ENCODE peak calls at places on chromosomes 4 and X, in four cellular contexts. One of them, this sample, is unnamed.

GRCh38 chrX:1391370-1391706 is 575 bp downstream of the SLC25A6 start:
- DNase-seq in WTC11: peak
- DNase-seq in OCI-LY7: no peak
- DNase-seq in endothelial cell: peak
- DNase-seq in this sample: peak

GRCh38 chr4:132548463-132548862 is 600.6 kb upstream of the PCDH10 start:
- DNase-seq in WTC11: peak
- DNase-seq in OCI-LY7: no peak
- DNase-seq in endothelial cell: no peak
- DNase-seq in this sample: no peak

GRCh38 chr4:173505924-173506779 is 23.9 kb downstream of the HAND2 start:
- DNase-seq in WTC11: peak
- DNase-seq in OCI-LY7: peak
- DNase-seq in endothelial cell: peak
- DNase-seq in this sample: peak

GRCh38 chrX:16511776-16512400 is 138.1 kb upstream of the S100G start:
- DNase-seq in WTC11: no peak
- DNase-seq in OCI-LY7: no peak
- DNase-seq in endothelial cell: no peak
- DNase-seq in this sample: no peak

GRCh38 chrX:151030845-151031244 is 47.7 kb downstream of the HMGB3 start:
- DNase-seq in WTC11: no peak
- DNase-seq in OCI-LY7: no peak
- DNase-seq in endothelial cell: no peak
- DNase-seq in this sample: no peak

GRCh38 chr4:7067147-7067522 is 729 bp downstream of the GRPEL1 start:
- DNase-seq in WTC11: no peak
- DNase-seq in OCI-LY7: no peak
- DNase-seq in endothelial cell: no peak
- DNase-seq in this sample: no peak

GRCh38 chrX:110851780-110852179 is 56.2 kb upstream of the CHRDL1 start:
- DNase-seq in WTC11: peak
- DNase-seq in OCI-LY7: no peak
- DNase-seq in endothelial cell: no peak
- DNase-seq in this sample: no peak

GRCh38 chr4:125254111-125254510 is 60.6 kb upstream of the FAT4 start:
- DNase-seq in WTC11: no peak
- DNase-seq in OCI-LY7: no peak
- DNase-seq in endothelial cell: no peak
- DNase-seq in this sample: no peak

GRCh38 chr4:82799006-82799881 is 648 bp upstream of the SCD5 start:
- DNase-seq in WTC11: no peak
- DNase-seq in OCI-LY7: no peak
- DNase-seq in endothelial cell: no peak
- DNase-seq in this sample: no peak

GRCh38 chrX:45758319-45758718 is 557.6 kb upstream of the DIPK2B start:
- DNase-seq in WTC11: no peak
- DNase-seq in OCI-LY7: no peak
- DNase-seq in endothelial cell: no peak
- DNase-seq in this sample: no peak

GRCh38 chr4:5050520-5050955 is 742 bp upstream of the STK32B start:
- DNase-seq in WTC11: peak
- DNase-seq in OCI-LY7: peak
- DNase-seq in endothelial cell: peak
- DNase-seq in this sample: peak

GRCh38 chr4:123127865-123128264 is 205.5 kb upstream of the NUDT6 start:
- DNase-seq in WTC11: no peak
- DNase-seq in OCI-LY7: no peak
- DNase-seq in endothelial cell: no peak
- DNase-seq in this sample: no peak

GRCh38 chr4:89212666-89213381 is 94.8 kb downstream of the GPRIN3 start:
- DNase-seq in WTC11: no peak
- DNase-seq in OCI-LY7: no peak
- DNase-seq in endothelial cell: no peak
- DNase-seq in this sample: no peak

GRCh38 chrX:39519213-39519544 is 578.6 kb downstream of the BCOR start:
- DNase-seq in WTC11: no peak
- DNase-seq in OCI-LY7: no peak
- DNase-seq in endothelial cell: no peak
- DNase-seq in this sample: no peak

GRCh38 chrX:10158279-10158939 is 1.6 kb downstream of the CLCN4 start:
- DNase-seq in WTC11: peak
- DNase-seq in OCI-LY7: peak
- DNase-seq in endothelial cell: peak
- DNase-seq in this sample: peak

GRCh38 chrX:5388087-5388486 is 840.6 kb downstream of the NLGN4X start:
- DNase-seq in WTC11: no peak
- DNase-seq in OCI-LY7: peak
- DNase-seq in endothelial cell: no peak
- DNase-seq in this sample: no peak

GRCh38 chr4:10279261-10279660 is 162.7 kb upstream of the WDR1 start:
- DNase-seq in WTC11: no peak
- DNase-seq in OCI-LY7: no peak
- DNase-seq in endothelial cell: no peak
- DNase-seq in this sample: no peak

GRCh38 chr4:26320159-26320452 is 708 bp upstream of the RBPJ start:
- DNase-seq in WTC11: no peak
- DNase-seq in OCI-LY7: peak
- DNase-seq in endothelial cell: no peak
- DNase-seq in this sample: peak

GRCh38 chr4:51885371-51885770 is 42.4 kb downstream of the DCUN1D4 start:
- DNase-seq in WTC11: no peak
- DNase-seq in OCI-LY7: peak
- DNase-seq in endothelial cell: peak
- DNase-seq in this sample: peak
- TF ChIP-seq CTCF in WTC11: no peak
- TF ChIP-seq CTCF in OCI-LY7: peak
- TF ChIP-seq CTCF in endothelial cell: peak
- TF ChIP-seq CTCF in this sample: peak

DNA sequence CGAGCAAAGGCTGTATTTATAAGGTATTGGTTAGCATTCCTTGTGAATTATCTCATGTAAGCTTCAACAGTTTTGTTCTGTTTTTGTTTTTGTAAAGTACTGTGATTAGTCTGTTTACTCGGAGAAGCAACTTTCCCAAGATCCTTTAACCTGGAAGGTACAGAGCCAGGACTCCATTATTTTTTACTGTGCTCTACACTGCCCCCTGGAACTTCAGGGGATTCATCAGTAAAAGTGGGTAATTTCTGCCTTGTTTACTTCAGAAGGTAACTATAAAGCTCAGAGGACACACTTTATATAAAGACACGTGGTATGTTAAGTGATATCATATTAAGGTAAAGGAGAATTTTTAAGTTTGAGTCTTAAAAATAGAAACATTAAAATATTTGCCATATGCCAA is 124.9 kb downstream of the IQCM start:
- DNase-seq in WTC11: no peak
- DNase-seq in OCI-LY7: no peak
- DNase-seq in endothelial cell: no peak
- DNase-seq in this sample: no peak
- TF ChIP-seq CTCF in WTC11: peak
- TF ChIP-seq CTCF in OCI-LY7: peak
- TF ChIP-seq CTCF in endothelial cell: peak
- TF ChIP-seq CTCF in this sample: no peak

DNA sequence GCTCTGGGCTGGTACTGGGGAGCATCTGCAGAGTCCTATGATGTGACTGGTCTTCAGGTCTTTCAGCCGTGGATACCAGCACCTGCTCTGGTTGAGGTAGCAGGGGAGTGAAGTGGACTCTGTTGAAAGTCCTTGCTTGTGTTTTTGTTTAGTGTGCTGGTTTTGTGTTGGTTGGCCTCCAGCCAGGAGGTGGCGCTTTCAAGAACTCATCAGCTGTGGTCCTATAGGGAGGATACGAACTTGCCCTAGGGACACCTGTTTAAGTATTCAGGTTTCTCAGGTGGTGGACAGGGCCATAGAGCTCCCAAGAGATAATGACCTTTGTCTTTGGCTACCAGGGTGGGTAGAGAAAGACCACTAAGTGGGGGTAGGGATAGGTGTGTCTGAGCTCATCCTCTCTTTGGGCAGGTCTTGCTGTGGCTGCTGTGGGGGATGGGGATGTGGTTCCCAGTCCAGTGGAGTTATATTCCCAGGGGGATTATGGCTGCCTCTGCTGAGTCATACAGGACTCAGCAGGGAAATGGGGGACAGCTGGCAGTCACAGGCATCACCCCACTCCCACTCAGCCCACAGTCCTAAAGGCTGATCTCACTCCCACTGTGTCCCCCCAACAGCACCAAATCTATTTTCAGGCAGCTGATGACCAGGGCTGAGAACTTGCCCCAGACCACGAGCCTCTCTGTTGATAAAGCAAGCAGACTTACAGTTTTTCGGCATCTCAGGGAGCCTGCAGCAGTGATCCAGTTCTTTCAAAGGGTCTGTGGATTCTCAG is 24.1 kb downstream of the MSMO1 start:
- DNase-seq in WTC11: peak
- DNase-seq in OCI-LY7: no peak
- DNase-seq in endothelial cell: no peak
- DNase-seq in this sample: no peak
- TF ChIP-seq CTCF in WTC11: no peak
- TF ChIP-seq CTCF in OCI-LY7: peak
- TF ChIP-seq CTCF in endothelial cell: no peak
- TF ChIP-seq CTCF in this sample: no peak

DNA sequence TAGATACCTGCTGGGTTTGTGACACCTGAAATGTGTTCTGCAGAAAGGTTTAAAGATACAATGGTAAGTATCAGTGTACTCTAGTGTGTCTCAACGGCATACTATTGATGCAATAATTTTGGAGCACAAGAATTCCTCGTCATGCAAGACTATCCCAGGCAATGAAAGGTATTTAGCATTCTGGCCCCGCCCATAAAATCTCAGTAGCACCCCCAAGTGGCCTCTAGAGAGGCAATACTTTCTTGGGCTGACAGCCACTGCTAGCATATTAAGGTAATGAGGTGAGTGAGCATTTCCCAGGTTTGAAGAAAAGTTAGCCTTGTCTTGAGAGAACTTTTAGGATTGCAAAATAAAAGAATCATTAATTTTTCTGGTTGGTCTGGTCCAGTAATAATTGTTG is 24.0 kb downstream of the TAB3 start:
- DNase-seq in WTC11: peak
- DNase-seq in OCI-LY7: peak
- DNase-seq in endothelial cell: no peak
- DNase-seq in this sample: no peak
- TF ChIP-seq CTCF in WTC11: no peak
- TF ChIP-seq CTCF in OCI-LY7: peak
- TF ChIP-seq CTCF in endothelial cell: peak
- TF ChIP-seq CTCF in this sample: peak

DNA sequence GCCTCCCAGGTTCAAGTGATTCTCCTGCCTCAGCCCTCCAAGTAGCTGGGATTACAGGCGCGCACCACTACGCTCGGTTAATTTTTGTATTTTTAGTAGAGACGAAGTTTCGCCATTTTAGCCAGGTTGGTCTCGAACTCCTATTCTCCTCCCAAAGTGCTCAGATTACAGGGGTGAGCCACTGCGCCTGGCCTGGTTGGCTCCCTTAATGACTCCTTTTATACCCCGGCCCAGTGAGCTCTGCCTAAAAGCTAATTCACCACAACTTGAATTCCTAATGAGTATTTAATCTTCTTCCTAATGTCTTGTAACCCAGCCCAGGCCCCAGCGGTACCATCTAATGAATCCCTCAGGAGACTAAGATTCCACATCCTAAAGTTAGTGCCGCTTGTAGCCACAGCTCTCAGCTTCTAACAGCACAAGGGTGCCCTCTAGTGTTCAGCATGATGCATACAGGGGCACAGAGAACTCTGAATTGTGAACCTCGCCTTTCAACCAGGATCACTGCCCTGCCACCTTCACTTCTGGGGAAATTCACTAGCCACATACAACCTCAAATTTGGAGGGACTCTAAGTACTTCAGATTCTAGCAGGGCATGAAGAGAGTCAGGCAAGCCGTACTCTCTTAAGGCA is 89.5 kb downstream of the OR13H1 start:
- DNase-seq in WTC11: peak
- DNase-seq in OCI-LY7: peak
- DNase-seq in endothelial cell: peak
- DNase-seq in this sample: peak
- TF ChIP-seq CTCF in WTC11: peak
- TF ChIP-seq CTCF in OCI-LY7: peak
- TF ChIP-seq CTCF in endothelial cell: peak
- TF ChIP-seq CTCF in this sample: peak

DNA sequence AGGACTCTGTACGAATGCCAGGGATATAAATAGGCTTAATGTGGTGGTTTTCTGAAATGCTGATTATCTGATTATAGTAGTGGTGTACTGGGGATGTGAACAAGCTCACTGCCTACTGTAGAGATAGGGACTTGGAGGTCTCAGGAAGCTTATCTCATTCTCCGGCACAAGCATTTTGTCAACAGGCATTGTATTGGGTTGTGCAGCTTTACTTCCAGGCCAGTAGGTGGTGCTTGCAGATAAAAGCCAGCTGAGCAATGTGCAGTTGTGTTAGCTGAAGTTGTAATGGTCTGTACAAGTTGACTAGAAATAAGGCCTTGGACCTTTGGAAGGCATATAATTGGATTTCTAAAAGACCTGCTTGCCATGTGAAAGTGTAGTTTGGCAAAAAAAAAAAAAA is 49.5 kb upstream of the TMLHE start:
- DNase-seq in WTC11: no peak
- DNase-seq in OCI-LY7: no peak
- DNase-seq in endothelial cell: no peak
- DNase-seq in this sample: no peak
- TF ChIP-seq CTCF in WTC11: no peak
- TF ChIP-seq CTCF in OCI-LY7: peak
- TF ChIP-seq CTCF in endothelial cell: peak
- TF ChIP-seq CTCF in this sample: peak

DNA sequence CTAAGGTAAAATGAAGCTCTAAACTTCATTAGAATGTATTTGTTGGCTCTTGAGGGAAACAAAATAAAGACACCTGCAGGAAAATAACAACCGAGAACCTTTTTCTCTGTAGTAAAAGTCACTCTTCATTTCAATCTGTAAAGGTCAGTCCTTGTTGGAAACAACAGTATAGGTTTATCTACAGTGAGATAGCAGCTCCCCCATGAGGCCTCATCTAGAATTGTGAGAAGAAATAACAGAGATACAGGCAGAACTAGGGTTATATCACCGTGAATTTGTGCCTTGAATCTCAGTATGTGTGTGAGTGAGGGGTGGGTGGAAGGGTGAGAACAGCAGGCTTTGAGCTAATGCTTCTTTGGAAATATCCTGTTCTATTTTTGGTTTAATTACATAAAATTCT is 107.8 kb upstream of the FMR1 start:
- DNase-seq in WTC11: no peak
- DNase-seq in OCI-LY7: peak
- DNase-seq in endothelial cell: peak
- DNase-seq in this sample: peak
- TF ChIP-seq CTCF in WTC11: no peak
- TF ChIP-seq CTCF in OCI-LY7: peak
- TF ChIP-seq CTCF in endothelial cell: no peak
- TF ChIP-seq CTCF in this sample: peak

This sample was measured in GM10248.